ENCODE peak calls at places on chromosomes 4 and X, in ten cellular contexts. B is AG20443; Q is myocyte; I is midbrain; O is K562; T is CD4-positive, CD25-positive, alpha-beta regulatory T cell; W is A549; F is AG08396; K is cardiac muscle cell; V is GM23338. C is an unnamed sample.

GRCh38 chrX:123222920-123223319 is 38.8 kb downstream of the GRIA3 start:
- DNase-seq in V (no peak), W (no peak), T (no peak), B (no peak), O (no peak), F (no peak), K (no peak), Q (no peak), I (no peak), C (no peak)

GRCh38 chr4:154584259-154584658 is 6.3 kb downstream of the FGA start:
- DNase-seq in Q (no peak), B (no peak), O (no peak), W (no peak), V (no peak), I (no peak), F (no peak), K (no peak), T (no peak), C (no peak)

GRCh38 chrX:115892787-115893671 is 277.5 kb upstream of the AGTR2 start:
- DNase-seq in W (no peak), Q (peak), O (peak), K (peak), T (no peak), B (no peak), I (peak), V (peak), F (peak), C (peak)

GRCh38 chr4:122003335-122003734 is 51.5 kb upstream of the TRPC3 start:
- DNase-seq in I (peak), Q (peak), W (peak), O (peak), B (peak), T (no peak), F (no peak), V (peak), K (peak), C (peak)

GRCh38 chr4:89765966-89766365 is 71.0 kb downstream of the SNCA start:
- DNase-seq in V (no peak), Q (peak), K (peak), O (no peak), I (peak), F (peak), B (peak), W (no peak), T (no peak), C (no peak)

GRCh38 chr4:28082686-28083390 is 1222.2 kb downstream of the STIM2 start:
- DNase-seq in O (no peak), B (no peak), V (no peak), T (no peak), W (no peak), K (no peak), Q (no peak), I (no peak), F (no peak), C (no peak)

GRCh38 chr4:8095956-8096689 is 62.5 kb downstream of the ABLIM2 start:
- DNase-seq in W (no peak), K (no peak), F (no peak), O (no peak), T (no peak), Q (no peak), I (no peak), V (no peak), B (no peak), C (no peak)

GRCh38 chr4:56786955-56787354 is 34.5 kb downstream of the SPINK2 start:
- DNase-seq in B (peak), F (peak), Q (peak), K (peak), O (no peak), V (peak), W (no peak), T (no peak), I (no peak), C (no peak)

GRCh38 chr4:165592386-165592785 is 213.6 kb downstream of the CPE start:
- DNase-seq in Q (peak), O (no peak), W (no peak), V (no peak), I (no peak), K (peak), F (no peak), T (no peak), B (peak), C (no peak)

GRCh38 chr4:99835942-99836341 is 19.3 kb downstream of the DAPP1 start:
- DNase-seq in W (no peak), B (no peak), I (no peak), F (no peak), Q (no peak), T (no peak), K (no peak), V (no peak), O (no peak), C (no peak)

GRCh38 chr4:74501579-74501978 is 56.6 kb downstream of the AREG start:
- DNase-seq in Q (peak), B (peak), T (no peak), V (no peak), I (no peak), K (peak), W (no peak), O (no peak), F (peak), C (no peak)

GRCh38 chr4:144645621-144646522 is at the start of gene HHIP:
- DNase-seq in O (no peak), Q (peak), T (no peak), I (peak), W (peak), V (peak), F (peak), B (peak), K (peak), C (no peak)

GRCh38 chrX:74446876-74447275 is 25.6 kb downstream of the SLC16A2 start:
- DNase-seq in O (no peak), T (no peak), W (no peak), V (no peak), B (no peak), I (no peak), K (no peak), Q (no peak), F (no peak), C (no peak)

GRCh38 chr4:97978791-97979488 is 164.3 kb downstream of the STPG2 start:
- DNase-seq in F (no peak), K (no peak), V (no peak), Q (peak), O (no peak), T (no peak), W (no peak), B (no peak), I (no peak), C (no peak)

GRCh38 chrX:3592184-3592583 is 121.3 kb downstream of the PRKX start:
- DNase-seq in O (no peak), I (no peak), K (no peak), V (peak), Q (no peak), F (no peak), B (no peak), T (no peak), W (no peak), C (no peak)

GRCh38 chrX:104370089-104370488 is 115.4 kb upstream of the ESX1 start:
- DNase-seq in I (no peak), V (peak), F (no peak), K (peak), O (peak), Q (peak), W (peak), T (no peak), B (no peak), C (peak)